ENCODE peak calls at places on chromosomes 2 and 18, in four cellular contexts. P is activated CD4-positive, alpha-beta T cell treated with anti-CD3 and anti-CD28 coated beads for 1 hour; Q is Ammon's horn; J is activated T-cell treated with anti-CD3 and anti-CD28 coated beads, Interleukin-2, amount 50 U/mL, for 48 hours. Y is an unnamed sample.

GRCh38 chr2:218782529-218782845 is 540 bp downstream of the CYP27A1 start:
- DNase-seq in P (no peak), J (no peak), Q (peak; percentile 31), Y (no peak)

GRCh38 chr18:62610509-62611394 is 87.9 kb downstream of the ZCCHC2 start:
- DNase-seq in J (no peak), Q (no peak), P (no peak), Y (no peak)

GRCh38 chr2:218877331-218877730 is 3.3 kb upstream of the WNT10A start:
- DNase-seq in P (no peak), J (no peak), Q (no peak), Y (no peak)

GRCh38 chr2:64799592-64800252 is 146.0 kb upstream of the SERTAD2 start:
- DNase-seq in J (no peak), Q (no peak), P (no peak), Y (no peak)

GRCh38 chr2:6578417-6578816 is 287.3 kb downstream of the CMPK2 start:
- DNase-seq in J (no peak), P (no peak), Q (no peak), Y (no peak)

GRCh38 chr2:821546-821945 is 129.1 kb upstream of the SNTG2 start:
- DNase-seq in J (no peak), P (no peak), Q (no peak), Y (no peak)

GRCh38 chr2:119818792-119819191 is 59.1 kb downstream of the PTPN4 start:
- DNase-seq in P (no peak), J (no peak), Q (no peak), Y (no peak)

GRCh38 chr2:26222976-26223375 is 21.5 kb downstream of the HADHA start:
- DNase-seq in P (no peak), J (no peak), Q (peak; percentile 48), Y (no peak)

GRCh38 chr2:133884739-133885381 is 316.6 kb upstream of the NCKAP5 start:
- DNase-seq in Q (no peak), P (no peak), J (no peak), Y (no peak)

GRCh38 chr2:241891315-241891987 is 21.9 kb downstream of the RTP5 start:
- DNase-seq in P (no peak), J (no peak), Q (no peak), Y (no peak)

GRCh38 chr2:106956416-106956815 is 70.4 kb upstream of the ST6GAL2 start:
- DNase-seq in P (no peak), J (no peak), Q (peak; percentile 22), Y (no peak)

GRCh38 chr2:188024811-188025210 is 266.9 kb upstream of the GULP1 start:
- DNase-seq in J (no peak), P (no peak), Q (no peak), Y (no peak)

GRCh38 chr2:6982934-6983589 is 65.8 kb downstream of the RNF144A start:
- DNase-seq in P (no peak), J (no peak), Q (no peak), Y (no peak)

GRCh38 chr2:68121873-68122679 is 35.6 kb upstream of the PNO1 start:
- DNase-seq in P (peak; percentile 59), J (peak; percentile 87), Q (peak; percentile 88), Y (peak; percentile 81)

GRCh38 chr2:86046985-86047384 is 58.7 kb downstream of the POLR1A start:
- DNase-seq in J (no peak), Q (no peak), P (no peak), Y (no peak)

GRCh38 chr2:202773576-202773975 is 98.0 kb downstream of the ICA1L start:
- DNase-seq in Q (no peak), J (no peak), P (no peak), Y (no peak)

GRCh38 chr2:152098798-152099654 is at the start of gene CACNB4:
- DNase-seq in J (no peak), P (no peak), Q (peak; percentile 9), Y (peak; percentile 16)

GRCh38 chr2:96536445-96537065 is at the start of gene ARID5A:
- DNase-seq in J (peak; percentile 96), P (peak; percentile 87), Q (peak; percentile 93), Y (peak; percentile 93)

GRCh38 chr2:45191096-45191863 is 182.0 kb upstream of the SIX2 start:
- DNase-seq in J (no peak), P (no peak), Q (no peak), Y (no peak)

GRCh38 chr2:227464356-227464755 is 7.6 kb upstream of the AGFG1 start:
- DNase-seq in Q (no peak), P (no peak), J (peak; percentile 47), Y (peak; percentile 23)

Y was measured in activated naive CD8-positive, alpha-beta T cell treated with anti-CD3 and anti-CD28 coated beads, Interleukin-2, amount 50 U/mL, for 24 hours.